ENCODE peak calls at places on chromosomes 16 and 17, in six cellular contexts. V, O, I, F, Z and P are unnamed samples.

GRCh38 chr17:83086197-83086880 is 6.9 kb downstream of the METRNL start:
- DNase-seq in O (no peak), F (no peak), Z (no peak), V (no peak), I (no peak), P (no peak)

GRCh38 chr16:89407282-89407924 is 83.0 kb downstream of the ANKRD11 start:
- DNase-seq in I (no peak), V (no peak), O (no peak), F (no peak), Z (no peak), P (no peak)

GRCh38 chr16:54015147-54015546 is 271.4 kb downstream of the IRX3 start:
- DNase-seq in Z (no peak), I (no peak), V (no peak), F (no peak), O (no peak), P (no peak)

GRCh38 chr16:72092832-72093447 is 480 bp downstream of the TXNL4B start:
- DNase-seq in O (peak; percentile 81), I (no peak), Z (no peak), V (peak; percentile 79), F (no peak), P (no peak)

GRCh38 chr17:48310748-48311213 is 119.2 kb downstream of the SKAP1 start:
- DNase-seq in Z (no peak), F (no peak), I (no peak), O (no peak), V (no peak), P (no peak)

GRCh38 chr16:27430923-27431484 is 29.0 kb downstream of the IL21R start:
- DNase-seq in Z (peak; percentile 8), O (peak; percentile 26), V (peak; percentile 42), I (peak; percentile 70), F (no peak), P (no peak)

GRCh38 chr16:51449441-51449840 is 298.4 kb upstream of the SALL1 start:
- DNase-seq in V (no peak), F (no peak), Z (no peak), O (no peak), I (no peak), P (no peak)

GRCh38 chr17:49290690-49291326 is 60.2 kb upstream of the PHOSPHO1 start:
- DNase-seq in F (no peak), O (peak; percentile 60), I (peak; percentile 41), V (peak; percentile 10), Z (no peak), P (no peak)

GRCh38 chr16:67236551-67237395 is 9.8 kb downstream of the TMEM208 start:
- DNase-seq in F (peak; percentile 74), I (peak; percentile 83), Z (no peak), O (peak; percentile 41), V (peak; percentile 38), P (peak; percentile 44)

GRCh38 chr17:37177234-37177633 is 198.6 kb upstream of the C17orf78 start:
- DNase-seq in I (no peak), V (no peak), Z (no peak), F (no peak), O (no peak), P (no peak)

GRCh38 chr17:19724501-19725420 is 8.4 kb upstream of the SLC47A2 start:
- DNase-seq in I (no peak), F (no peak), Z (peak; percentile 43), O (peak; percentile 48), V (peak; percentile 9), P (peak; percentile 46)

GRCh38 chr17:382644-383533 is 30.3 kb upstream of the RPH3AL start:
- DNase-seq in I (no peak), O (peak; percentile 61), F (no peak), Z (peak; percentile 30), V (peak; percentile 56), P (no peak)

GRCh38 chr17:63834431-63835166 is 7.1 kb upstream of the FTSJ3 start:
- DNase-seq in I (peak; percentile 87), V (peak; percentile 82), F (peak; percentile 55), O (peak; percentile 85), Z (no peak), P (no peak)

GRCh38 chr16:3830625-3831254 is 49.8 kb downstream of the CREBBP start:
- DNase-seq in I (no peak), O (no peak), F (no peak), Z (no peak), V (no peak), P (no peak)

GRCh38 chr17:28115046-28115445 is 72.6 kb downstream of the NLK start:
- DNase-seq in I (no peak), O (no peak), Z (no peak), F (no peak), V (no peak), P (no peak)

GRCh38 chr17:83155128-83156081 is 76.0 kb downstream of the METRNL start:
- DNase-seq in V (peak; percentile 16), I (no peak), Z (no peak), O (peak; percentile 61), F (no peak), P (peak; percentile 44)

GRCh38 chr17:82551779-82552457 is 32.4 kb downstream of the FOXK2 start:
- DNase-seq in I (peak; percentile 91), V (peak; percentile 75), O (peak; percentile 79), Z (peak; percentile 67), F (peak; percentile 64), P (peak; percentile 78)

GRCh38 chr16:30941600-30942420 is 7.1 kb upstream of the ORAI3 start:
- DNase-seq in F (peak; percentile 32), V (peak; percentile 50), I (peak; percentile 74), Z (peak; percentile 73), O (peak; percentile 71), P (peak; percentile 66)

GRCh38 chr17:12256380-12256995 is 235.8 kb downstream of the MAP2K4 start:
- DNase-seq in O (peak; percentile 71), Z (peak; percentile 26), F (no peak), I (peak; percentile 59), V (peak; percentile 48), P (peak; percentile 45)

GRCh38 chr17:5022171-5022711 is 13.0 kb downstream of the SLC52A1 start:
- DNase-seq in V (no peak), F (no peak), Z (no peak), I (no peak), O (no peak), P (no peak)

GRCh38 chr17:45784583-45785372 is 658 bp downstream of the CRHR1 start:
- DNase-seq in I (no peak), Z (no peak), V (peak; percentile 20), O (peak; percentile 30), F (no peak), P (no peak)

GRCh38 chr17:17345686-17346427 is 42.7 kb downstream of the NT5M start:
- DNase-seq in Z (no peak), F (no peak), O (no peak), I (no peak), V (no peak), P (no peak)

GRCh38 chr17:9001539-9001938 is 19.8 kb upstream of the NTN1 start:
- DNase-seq in F (no peak), O (no peak), V (no peak), Z (no peak), I (no peak), P (no peak)

GRCh38 chr17:42120161-42121065 is 754 bp downstream of the KAT2A start:
- DNase-seq in V (no peak), F (no peak), Z (no peak), O (peak; percentile 21), I (peak; percentile 48), P (peak; percentile 35)

GRCh38 chr17:65698381-65699061 is 137.1 kb upstream of the AXIN2 start:
- DNase-seq in V (peak; percentile 94), O (peak; percentile 93), Z (no peak), I (no peak), F (no peak), P (no peak)

GRCh38 chr17:49746791-49747490 is 17.0 kb downstream of the FAM117A start:
- DNase-seq in O (no peak), I (peak; percentile 86), V (no peak), Z (no peak), F (no peak), P (no peak)

GRCh38 chr16:66886914-66887313 is 6.6 kb downstream of the PDP2 start:
- DNase-seq in O (peak; percentile 53), I (no peak), F (no peak), Z (no peak), V (peak; percentile 84), P (no peak)

GRCh38 chr17:82244413-82245140 is 15.7 kb downstream of the SLC16A3 start:
- DNase-seq in F (no peak), I (peak; percentile 29), Z (no peak), O (peak; percentile 61), V (peak; percentile 33), P (peak; percentile 71)

DNA sequence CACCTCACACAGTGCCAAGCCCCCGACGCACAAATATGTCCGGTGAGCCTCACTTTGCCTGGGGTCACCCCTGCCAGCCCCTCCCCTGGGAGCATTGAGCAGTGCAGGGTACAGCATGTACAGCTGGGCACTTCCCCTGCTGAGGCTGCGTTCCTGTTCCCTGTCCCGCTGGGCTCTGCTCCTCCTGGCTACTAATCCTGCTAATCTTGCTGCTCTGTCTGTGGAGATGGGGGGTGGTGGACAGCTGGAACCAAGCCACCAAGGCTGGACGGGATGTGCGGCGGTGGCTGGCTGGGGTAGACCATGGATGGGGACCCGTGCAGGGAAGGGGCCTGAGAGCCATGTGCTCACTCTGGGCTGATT is 4.1 kb upstream of the TCAP start:
- DNase-seq in V (no peak), Z (no peak), O (no peak), F (no peak), I (no peak), P (no peak)
- H3K4me1 ChIP-seq in V (no peaks in the 10 kb centered on the region), Z (peaks cover 67% of the 10 kb centered on the region), O (peaks cover 28% of the 10 kb centered on the region), F (no peaks in the 10 kb centered on the region), I (peaks cover 4% of the 10 kb centered on the region), P (no peaks in the 10 kb centered on the region)

GRCh38 chr17:2800367-2800766 is 4.1 kb downstream of the RAP1GAP2 start:
- DNase-seq in V (no peak), I (no peak), O (no peak), Z (no peak), F (no peak), P (no peak)
- H3K27ac ChIP-seq in V (no peak overlapping the region), I (no peak overlapping the region), O (no peak overlapping the region), Z (no peak overlapping the region), F (no peak overlapping the region), P (no peak overlapping the region)

GRCh38 chr17:78266231-78266631 is 34.8 kb downstream of the TMEM235 start:
- DNase-seq in I (no peak), O (no peak), V (no peak), Z (no peak), F (no peak), P (no peak)
- H3K4me1 ChIP-seq in I (peaks cover 11% of the 10 kb centered on the region), O (peaks cover 46% of the 10 kb centered on the region), V (no peaks in the 10 kb centered on the region), Z (peaks cover 12% of the 10 kb centered on the region), F (peaks cover 22% of the 10 kb centered on the region), P (no peaks in the 10 kb centered on the region)

GRCh38 chr17:75079023-75079373 is 8.8 kb upstream of the SLC16A5 start:
- DNase-seq in Z (no peak), F (no peak), I (no peak), O (no peak), V (no peak), P (no peak)
- H3K27ac ChIP-seq in Z (no peak overlapping the region), F (no peak overlapping the region), I (no peak overlapping the region), O (no peak overlapping the region), V (peak overlapping the region; percentile 39), P (no peak overlapping the region)